ENCODE peak calls at places on chromosomes 4 and X, in nine cellular contexts. X is CD4-positive, CD25-positive, alpha-beta regulatory T cell; B is tibial artery; P is OCI-LY7; N is esophagus muscularis mucosa; M is aorta; U is left ventricle myocardium inferior; C is thoracic aorta; Q is CD8-positive, alpha-beta T cell. Z is an unnamed sample. For H3K4me1, the result is how much of the 10 kb centered on the place peaks cover.

GRCh38 chrX:47776301-47776700 is 60.4 kb upstream of the ZNF81 start:
- DNase-seq in C (no peak), Q (no peak), M (no peak), X (no peak), U (no peak), B (no peak), N (no peak), P (no peak), Z (no peak)

GRCh38 chr4:86358176-86358701 is 1.6 kb downstream of the MAPK10 start:
- DNase-seq in C (no peak), U (no peak), X (no peak), Q (no peak), P (no peak), N (no peak), B (no peak), M (no peak), Z (no peak)

GRCh38 chr4:56995525-56995924 is 16.8 kb downstream of the POLR2B start:
- DNase-seq in U (peak), Q (no peak), B (peak), M (no peak), P (no peak), N (no peak), C (no peak), X (no peak), Z (no peak)

GRCh38 chrX:153642313-153642654 is 4.7 kb upstream of the DUSP9 start:
- DNase-seq in X (no peak), M (peak), N (no peak), U (no peak), C (no peak), B (no peak), P (no peak), Q (no peak), Z (no peak)

GRCh38 chrX:134849390-134849789 is 141.4 kb upstream of the SMIM10 start:
- DNase-seq in X (no peak), N (no peak), B (no peak), Q (no peak), C (no peak), M (no peak), U (no peak), P (no peak), Z (peak)

GRCh38 chr4:140448830-140449229 is 21.4 kb upstream of the CLGN start:
- DNase-seq in U (no peak), M (no peak), Q (no peak), B (no peak), N (no peak), P (no peak), C (no peak), X (no peak), Z (peak)

GRCh38 chrX:147877726-147878125 is 34.0 kb upstream of the FMR1 start:
- DNase-seq in N (no peak), B (no peak), Q (no peak), M (no peak), X (no peak), U (no peak), P (no peak), C (no peak), Z (no peak)

GRCh38 chrX:143437439-143437838 is 79.8 kb downstream of the SPANXN3 start:
- DNase-seq in P (peak), Q (no peak), C (no peak), M (no peak), X (no peak), B (no peak), N (no peak), U (no peak), Z (peak)

GRCh38 chr4:91840359-91840758 is 463.4 kb upstream of the GRID2 start:
- DNase-seq in U (no peak), B (no peak), C (no peak), Q (no peak), N (no peak), X (no peak), P (no peak), M (no peak), Z (peak)

GRCh38 chr4:185573651-185574199 is 38.4 kb upstream of the PDLIM3 start:
- DNase-seq in Q (no peak), N (no peak), M (peak), P (no peak), X (no peak), U (no peak), B (no peak), C (no peak), Z (peak)

GRCh38 chrX:41823402-41823801 is 99.4 kb downstream of the GPR82 start:
- DNase-seq in U (no peak), X (no peak), M (no peak), B (no peak), P (no peak), C (no peak), Q (no peak), N (no peak), Z (no peak)

GRCh38 chr4:76809594-76810305 is 88.2 kb downstream of the SOWAHB start:
- DNase-seq in B (no peak), Q (no peak), X (no peak), M (no peak), P (no peak), U (no peak), C (no peak), N (no peak), Z (no peak)

GRCh38 chr4:139007640-139008039 is 7.9 kb upstream of the NOCT start:
- DNase-seq in B (no peak), U (no peak), X (no peak), M (no peak), C (no peak), N (no peak), Q (no peak), P (no peak), Z (no peak)

GRCh38 chr4:46445689-46446339 is 55.9 kb upstream of the GABRA2 start:
- DNase-seq in P (no peak), C (no peak), M (no peak), U (no peak), B (no peak), N (no peak), X (no peak), Q (no peak), Z (peak)

GRCh38 chr4:103008875-103009729 is 10.4 kb downstream of the SLC9B1 start:
- DNase-seq in P (peak), Q (no peak), U (no peak), N (no peak), M (no peak), C (no peak), X (peak), B (no peak), Z (peak)

GRCh38 chr4:44522761-44523445 is 74.3 kb upstream of the KCTD8 start:
- DNase-seq in X (no peak), P (no peak), B (no peak), U (no peak), Q (no peak), N (no peak), C (no peak), M (no peak), Z (peak)

GRCh38 chr4:87011340-87012034 is 76.7 kb downstream of the AFF1 start:
- DNase-seq in U (no peak), P (no peak), X (no peak), N (no peak), Q (no peak), C (no peak), B (no peak), M (no peak), Z (peak)

GRCh38 chrX:48890296-48890925 is 7.2 kb downstream of the TIMM17B start:
- DNase-seq in N (no peak), M (peak), U (no peak), Q (no peak), B (no peak), P (no peak), X (no peak), C (no peak), Z (peak)

GRCh38 chr4:113682730-113683129 is 78.8 kb downstream of the CAMK2D start:
- DNase-seq in P (no peak), Q (no peak), B (no peak), N (no peak), M (no peak), X (no peak), U (no peak), C (no peak), Z (peak)

GRCh38 chr4:3346146-3346545 is 53.3 kb downstream of the RGS12 start:
- DNase-seq in M (no peak), Q (peak), N (no peak), B (peak), C (no peak), X (peak), U (no peak), P (peak), Z (peak)

GRCh38 chrX:33808636-33809035 is 323.5 kb downstream of the FAM47A start:
- DNase-seq in X (no peak), B (no peak), N (no peak), M (no peak), U (no peak), C (no peak), Q (no peak), P (no peak), Z (no peak)

GRCh38 chr4:147029296-147029695 is 83.6 kb upstream of the TTC29 start:
- DNase-seq in P (no peak), C (no peak), B (no peak), M (no peak), U (no peak), Q (no peak), X (no peak), N (no peak), Z (no peak)

GRCh38 chr4:138243369-138243768 is 1.2 kb upstream of the SLC7A11 start:
- DNase-seq in C (no peak), X (no peak), P (no peak), U (no peak), B (no peak), Q (no peak), M (no peak), N (no peak), Z (peak)

GRCh38 chrX:73563740-73564073 is 710 bp downstream of the CHIC1 start:
- DNase-seq in B (no peak), N (no peak), U (no peak), C (no peak), M (no peak), Q (no peak), X (peak), P (no peak), Z (no peak)

GRCh38 chr4:82900016-82900334 is 560 bp upstream of the THAP9 start:
- DNase-seq in M (no peak), B (no peak), U (no peak), P (peak), X (peak), Q (no peak), C (no peak), N (no peak), Z (no peak)

GRCh38 chr4:26074672-26075071 is 160.7 kb downstream of the SMIM20 start:
- DNase-seq in M (no peak), P (no peak), U (no peak), N (no peak), X (peak), B (no peak), Q (no peak), C (no peak), Z (no peak)

GRCh38 chr4:26076896-26077295 is 162.9 kb downstream of the SMIM20 start:
- DNase-seq in P (no peak), M (no peak), U (no peak), N (no peak), X (no peak), Q (no peak), B (no peak), C (no peak), Z (peak)

GRCh38 chr4:26077840-26078239 is 163.8 kb downstream of the SMIM20 start:
- DNase-seq in Q (no peak), U (no peak), N (no peak), P (no peak), C (no peak), M (no peak), X (no peak), B (no peak), Z (no peak)

GRCh38 chr4:26075588-26075987 is 161.6 kb downstream of the SMIM20 start:
- DNase-seq in P (no peak), U (no peak), M (no peak), Q (no peak), C (no peak), N (no peak), B (no peak), X (peak), Z (peak)

GRCh38 chr4:26076000-26076587 is 162.1 kb downstream of the SMIM20 start:
- DNase-seq in C (no peak), X (peak), Q (no peak), U (no peak), N (no peak), M (no peak), B (no peak), P (no peak), Z (peak)
- H3K4me1 ChIP-seq in C (under half), X (under half), Q (under half), U (under half), N (under half), M (under half), B (under half), P (under half), Z (under half)

GRCh38 chr4:108139089-108139488 is 29.6 kb downstream of the LEF1 start:
- DNase-seq in N (no peak), P (no peak), M (no peak), B (no peak), U (no peak), Q (no peak), C (no peak), X (peak), Z (no peak)
- H3K4me1 ChIP-seq in N (under half), P (half or more), M (under half), B (under half), U (under half), Q (half or more), C (under half), X (half or more), Z (under half)

GRCh38 chr4:24561438-24562139 is 22.8 kb downstream of the DHX15 start:
- DNase-seq in C (no peak), M (no peak), U (no peak), Q (no peak), N (no peak), X (no peak), P (no peak), B (no peak), Z (no peak)
- H3K4me1 ChIP-seq in C (half or more), M (under half), U (half or more), Q (under half), N (half or more), X (half or more), P (under half), B (under half), Z (under half)

GRCh38 chr4:153579410-153579809 is 104.7 kb upstream of the TLR2 start:
- DNase-seq in Q (no peak), N (no peak), M (no peak), X (no peak), C (no peak), U (no peak), B (no peak), P (peak), Z (no peak)
- H3K4me1 ChIP-seq in Q (under half), N (under half), M (under half), X (under half), C (under half), U (under half), B (under half), P (half or more), Z (under half)

Z was measured in PC-3.